ENCODE peak calls at places on chromosomes 2 and 18, in ten cellular contexts. G is left ventricle myocardium inferior; B is GM12865; P is CD8-positive, alpha-beta T cell; O is keratinocyte; A is prostate gland; M is cardiac muscle cell; U is mucosa of descending colon; X is OCI-LY7; H is dorsolateral prefrontal cortex. Q is an unnamed sample.

GRCh38 chr18:61669320-61669719 is 223.5 kb downstream of the RNF152 start:
- DNase-seq in G (no peak), B (no peak), P (no peak), O (no peak), A (no peak), M (no peak), U (no peak), X (no peak), H (no peak), Q (peak)

GRCh38 chr2:181076666-181077065 is 96.3 kb downstream of the UBE2E3 start:
- DNase-seq in G (no peak), B (no peak), P (no peak), O (no peak), A (no peak), M (no peak), U (no peak), X (no peak), H (no peak), Q (no peak)

GRCh38 chr2:171272039-171272438 is 111.3 kb upstream of the TLK1 start:
- DNase-seq in G (no peak), B (no peak), P (no peak), O (peak), A (peak), M (no peak), U (no peak), X (no peak), H (no peak), Q (peak)

GRCh38 chr2:31107588-31108300 is 30.5 kb downstream of the GALNT14 start:
- DNase-seq in G (no peak), B (no peak), P (no peak), O (no peak), A (no peak), M (peak), U (no peak), X (no peak), H (peak), Q (no peak)

GRCh38 chr18:3605562-3606443 is 155.8 kb downstream of the TGIF1 start:
- DNase-seq in G (no peak), B (no peak), P (no peak), O (no peak), A (no peak), M (no peak), U (no peak), X (no peak), H (no peak), Q (no peak)

GRCh38 chr2:109611467-109612095 is 2.2 kb downstream of the SEPTIN10 start:
- DNase-seq in G (no peak), B (peak), P (no peak), O (no peak), A (no peak), M (no peak), U (no peak), X (no peak), H (no peak), Q (peak)

GRCh38 chr2:203395858-203396257 is 67.7 kb downstream of the ABI2 start:
- DNase-seq in G (no peak), B (no peak), P (no peak), O (no peak), A (no peak), M (no peak), U (no peak), X (no peak), H (no peak), Q (no peak)

GRCh38 chr18:35755369-35755768 is 173.8 kb downstream of the GALNT1 start:
- DNase-seq in G (no peak), B (no peak), P (no peak), O (no peak), A (no peak), M (peak), U (no peak), X (no peak), H (no peak), Q (no peak)

GRCh38 chr18:59897321-59897954 is 2.4 kb upstream of the PMAIP1 start:
- DNase-seq in G (no peak), B (no peak), P (no peak), O (no peak), A (no peak), M (no peak), U (no peak), X (no peak), H (no peak), Q (no peak)

GRCh38 chr2:226911932-226912331 is 76.1 kb downstream of the RHBDD1 start:
- DNase-seq in G (no peak), B (peak), P (no peak), O (no peak), A (no peak), M (no peak), U (no peak), X (no peak), H (no peak), Q (no peak)

GRCh38 chr2:233152541-233152940 is 92.4 kb downstream of the INPP5D start:
- DNase-seq in G (peak), B (no peak), P (no peak), O (no peak), A (peak), M (peak), U (no peak), X (no peak), H (peak), Q (no peak)

GRCh38 chr2:81747481-81748070 is 1443.0 kb upstream of the LRRTM1 start:
- DNase-seq in G (no peak), B (no peak), P (no peak), O (no peak), A (no peak), M (no peak), U (no peak), X (no peak), H (no peak), Q (no peak)

GRCh38 chr18:62060820-62061219 is 126.0 kb downstream of the PIGN start:
- DNase-seq in G (no peak), B (no peak), P (no peak), O (no peak), A (no peak), M (no peak), U (no peak), X (no peak), H (no peak), Q (no peak)

GRCh38 chr2:163269375-163270021 is 430.9 kb upstream of the KCNH7 start:
- DNase-seq in G (no peak), B (no peak), P (no peak), O (no peak), A (no peak), M (no peak), U (no peak), X (no peak), H (no peak), Q (no peak)

GRCh38 chr2:100527420-100528015 is 35.3 kb upstream of the PDCL3 start:
- DNase-seq in G (no peak), B (no peak), P (no peak), O (no peak), A (no peak), M (peak), U (no peak), X (no peak), H (no peak), Q (no peak)

GRCh38 chr2:112033600-112033999 is 21.5 kb upstream of the TMEM87B start:
- DNase-seq in G (no peak), B (no peak), P (no peak), O (no peak), A (no peak), M (no peak), U (no peak), X (no peak), H (no peak), Q (no peak)

GRCh38 chr2:72613931-72614330 is 211.9 kb downstream of the EXOC6B start:
- DNase-seq in G (no peak), B (no peak), P (no peak), O (no peak), A (no peak), M (no peak), U (no peak), X (no peak), H (no peak), Q (no peak)

GRCh38 chr2:75140288-75140687 is 59.0 kb downstream of the TACR1 start:
- DNase-seq in G (no peak), B (no peak), P (no peak), O (no peak), A (no peak), M (peak), U (no peak), X (no peak), H (no peak), Q (no peak)

GRCh38 chr2:73962798-73963197 is 21.9 kb upstream of the TET3 start:
- DNase-seq in G (no peak), B (no peak), P (no peak), O (no peak), A (no peak), M (no peak), U (no peak), X (no peak), H (no peak), Q (no peak)

GRCh38 chr2:138777996-138778395 is 2.2 kb downstream of the NXPH2 start:
- DNase-seq in G (no peak), B (no peak), P (no peak), O (no peak), A (no peak), M (peak), U (no peak), X (no peak), H (no peak), Q (no peak)

GRCh38 chr2:105781274-105781673 is 36.6 kb downstream of the NCK2 start:
- DNase-seq in G (no peak), B (no peak), P (no peak), O (no peak), A (no peak), M (no peak), U (no peak), X (no peak), H (no peak), Q (no peak)

GRCh38 chr2:71615769-71616730 is 162.7 kb downstream of the DYSF start:
- DNase-seq in G (no peak), B (no peak), P (no peak), O (no peak), A (no peak), M (no peak), U (no peak), X (no peak), H (no peak), Q (no peak)

GRCh38 chr18:9366126-9366714 is 31.6 kb downstream of the TWSG1 start:
- DNase-seq in G (no peak), B (no peak), P (no peak), O (peak), A (peak), M (peak), U (no peak), X (no peak), H (no peak), Q (no peak)

GRCh38 chr2:6184532-6185302 is 492.5 kb downstream of the SOX11 start:
- DNase-seq in G (no peak), B (no peak), P (no peak), O (no peak), A (no peak), M (peak), U (no peak), X (no peak), H (no peak), Q (no peak)

GRCh38 chr2:142580691-142581090 is 296.8 kb upstream of the KYNU start:
- DNase-seq in G (no peak), B (no peak), P (no peak), O (no peak), A (no peak), M (no peak), U (no peak), X (no peak), H (no peak), Q (no peak)

GRCh38 chr2:135948141-135948540 is 37.3 kb downstream of the DARS1 start:
- DNase-seq in G (no peak), B (no peak), P (no peak), O (no peak), A (no peak), M (no peak), U (no peak), X (no peak), H (no peak), Q (no peak)

DNA sequence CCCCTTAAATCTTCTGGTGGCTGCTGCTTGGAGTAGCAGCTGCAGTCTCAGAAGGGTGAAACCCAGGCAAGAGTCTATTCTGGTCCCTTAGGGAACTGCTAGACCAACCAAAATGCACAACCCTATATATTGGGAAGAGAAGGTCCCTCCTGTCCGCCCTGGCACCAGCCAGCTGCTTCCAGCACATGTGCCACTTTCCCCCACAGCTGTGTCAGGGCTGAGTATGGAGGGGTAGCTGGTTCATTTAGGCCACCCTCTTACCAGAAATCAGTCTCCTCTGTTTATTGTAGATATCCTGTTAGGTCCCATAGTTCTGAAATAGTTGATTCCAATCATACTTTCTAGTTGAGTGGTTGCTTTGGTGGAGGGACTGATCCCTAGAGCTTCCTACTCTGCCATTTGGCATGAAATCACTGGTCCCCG is 68.9 kb downstream of the BIRC6 start:
- DNase-seq in G (no peak), B (no peak), P (no peak), O (no peak), A (no peak), M (no peak), U (no peak), X (no peak), H (no peak), Q (peak)
- H3K4me3 ChIP-seq in G (no peak), B (no peak), P (no peak), O (no peak), A (no peak), M (no peak), U (no peak), X (no peak), H (no peak), Q (peak)

DNA sequence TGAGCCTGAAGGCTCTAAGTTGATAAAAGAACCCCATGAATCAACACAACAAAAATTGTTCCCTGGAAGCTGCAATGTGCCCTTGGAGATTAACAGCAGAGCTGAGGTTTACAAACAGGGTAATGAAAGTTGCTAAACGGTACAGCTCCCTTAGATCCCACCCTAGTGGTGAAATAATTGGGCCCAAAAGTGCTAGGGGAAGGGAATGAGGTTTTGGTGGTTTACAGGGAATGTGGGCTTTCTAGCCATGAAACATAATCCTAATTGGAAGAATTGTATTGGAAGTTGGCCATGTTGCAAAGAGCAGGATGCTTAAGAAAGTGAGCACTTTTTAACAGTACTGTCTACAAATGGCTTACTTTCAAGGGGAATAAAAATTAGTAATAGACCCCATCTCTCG is 180.2 kb upstream of the SMIM21 start:
- DNase-seq in G (no peak), B (no peak), P (no peak), O (no peak), A (no peak), M (no peak), U (no peak), X (no peak), H (no peak), Q (no peak)
- TF ChIP-seq CTCF in G (no peak), B (no peak), P (no peak), O (no peak), A (no peak), M (no peak), U (no peak), X (no peak), H (no peak), Q (no peak)

GRCh38 chr2:210337159-210337558 is 22.2 kb upstream of the MYL1 start:
- DNase-seq in G (no peak), B (no peak), P (no peak), O (no peak), A (no peak), M (no peak), U (no peak), X (no peak), H (no peak), Q (no peak)
- H3K4me3 ChIP-seq in G (no peak), B (no peak), P (no peak), O (no peak), A (no peak), M (no peak), U (no peak), X (no peak), H (no peak), Q (no peak)

GRCh38 chr2:196131384-196131861 is 40.0 kb downstream of the STK17B start:
- DNase-seq in G (no peak), B (peak), P (peak), O (no peak), A (peak), M (no peak), U (no peak), X (peak), H (no peak), Q (no peak)
- TF ChIP-seq CTCF in G (peak), B (peak), P (peak), O (peak), A (peak), M (no peak), U (peak), X (peak), H (no peak), Q (peak)

DNA sequence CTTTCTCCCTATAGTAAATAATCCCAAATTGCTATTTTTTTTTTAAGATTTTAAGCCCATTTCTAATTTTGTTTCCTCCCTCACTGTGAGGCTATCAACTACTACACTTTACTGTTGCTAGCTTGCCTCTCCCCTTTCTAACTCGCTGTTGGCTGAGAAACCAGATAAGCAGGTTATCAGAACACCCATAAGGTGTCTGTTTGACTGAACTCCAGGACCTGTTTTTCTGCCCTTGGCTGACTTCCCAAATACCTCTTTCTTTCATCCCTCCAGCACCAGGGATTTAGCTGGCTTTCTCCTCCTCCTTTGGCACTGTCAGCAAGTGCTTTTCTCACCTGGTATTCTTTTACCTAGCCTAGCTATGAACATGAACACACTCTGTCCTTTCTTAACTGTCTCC is 11.1 kb downstream of the TRAK2 start:
- DNase-seq in G (no peak), B (no peak), P (no peak), O (no peak), A (peak), M (peak), U (no peak), X (no peak), H (no peak), Q (no peak)
- H3K4me3 ChIP-seq in G (no peak), B (no peak), P (no peak), O (no peak), A (no peak), M (no peak), U (no peak), X (no peak), H (no peak), Q (no peak)

GRCh38 chr2:47087051-47087450 is 68.1 kb downstream of the STPG4 start:
- DNase-seq in G (no peak), B (no peak), P (no peak), O (no peak), A (no peak), M (no peak), U (no peak), X (no peak), H (no peak), Q (no peak)

GRCh38 chr2:47086054-47086471 is 69.0 kb downstream of the STPG4 start:
- DNase-seq in G (no peak), B (no peak), P (no peak), O (no peak), A (no peak), M (no peak), U (no peak), X (no peak), H (no peak), Q (no peak)

GRCh38 chr2:47089083-47089464 is 66.0 kb downstream of the STPG4 start:
- DNase-seq in G (no peak), B (no peak), P (no peak), O (no peak), A (no peak), M (no peak), U (no peak), X (no peak), H (no peak), Q (no peak)

GRCh38 chr2:47086571-47086970 is 68.5 kb downstream of the STPG4 start:
- DNase-seq in G (no peak), B (no peak), P (no peak), O (no peak), A (no peak), M (no peak), U (no peak), X (no peak), H (no peak), Q (no peak)

GRCh38 chr2:47088371-47089082 is 66.6 kb downstream of the STPG4 start:
- DNase-seq in G (peak), B (no peak), P (no peak), O (no peak), A (no peak), M (no peak), U (no peak), X (no peak), H (no peak), Q (no peak)
- TF ChIP-seq CTCF in G (peak), B (peak), P (no peak), O (peak), A (no peak), M (peak), U (no peak), X (peak), H (no peak), Q (peak)

GRCh38 chr2:167719410-167719809 is 528.0 kb downstream of the STK39 start:
- DNase-seq in G (no peak), B (no peak), P (no peak), O (no peak), A (no peak), M (no peak), U (no peak), X (no peak), H (no peak), Q (no peak)

GRCh38 chr2:167715932-167716331 is 531.5 kb downstream of the STK39 start:
- DNase-seq in G (no peak), B (no peak), P (no peak), O (no peak), A (no peak), M (no peak), U (no peak), X (no peak), H (no peak), Q (no peak)

GRCh38 chr2:167721593-167721992 is 525.8 kb downstream of the STK39 start:
- DNase-seq in G (no peak), B (no peak), P (no peak), O (no peak), A (no peak), M (no peak), U (no peak), X (no peak), H (no peak), Q (no peak)

DNA sequence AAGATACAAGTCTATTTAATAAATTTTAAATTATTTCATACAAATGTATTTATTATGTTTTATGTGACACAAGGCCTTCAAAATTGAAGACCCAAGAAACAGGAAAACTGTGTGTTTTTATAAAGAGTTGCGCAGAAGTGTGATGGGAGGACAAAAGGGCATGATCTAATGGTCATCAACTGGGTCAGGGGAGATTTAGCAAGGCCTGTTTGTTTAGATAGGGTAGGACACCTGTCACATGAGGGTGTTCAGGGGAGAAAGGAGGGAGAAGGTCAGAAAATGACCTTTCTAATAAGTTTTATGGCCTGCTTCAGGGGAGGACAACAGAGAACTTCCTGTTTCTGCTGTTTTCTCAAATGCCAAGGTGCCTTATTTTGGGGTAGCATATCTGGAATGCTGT is 528.8 kb downstream of the STK39 start:
- DNase-seq in G (no peak), B (no peak), P (no peak), O (no peak), A (no peak), M (no peak), U (no peak), X (no peak), H (no peak), Q (no peak)
- H3K4me3 ChIP-seq in G (no peak), B (no peak), P (no peak), O (no peak), A (no peak), M (no peak), U (no peak), X (no peak), H (no peak), Q (no peak)

DNA sequence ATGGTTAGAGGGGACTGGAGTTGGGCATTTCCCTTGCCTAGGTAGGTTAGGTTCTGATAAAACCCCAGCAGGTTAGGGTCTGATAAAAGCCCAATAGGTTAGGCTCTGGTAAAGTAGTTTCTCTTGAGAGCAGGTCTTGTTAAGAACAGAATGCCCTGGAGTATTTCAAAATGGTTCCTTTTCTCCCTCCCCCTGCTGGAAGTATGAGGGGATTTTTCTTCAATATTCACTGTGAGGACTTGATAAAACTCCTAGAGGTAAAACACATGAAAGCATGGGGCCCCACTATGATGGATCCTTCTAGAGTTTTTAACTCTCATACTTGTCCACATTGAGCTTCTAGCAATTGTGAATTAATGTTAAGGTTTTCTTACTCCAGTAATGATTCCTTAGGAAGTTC is 27.6 kb downstream of the ANKAR start:
- DNase-seq in G (no peak), B (no peak), P (no peak), O (no peak), A (no peak), M (no peak), U (no peak), X (peak), H (no peak), Q (no peak)
- TF ChIP-seq CTCF in G (no peak), B (peak), P (no peak), O (no peak), A (no peak), M (peak), U (no peak), X (peak), H (no peak), Q (peak)

GRCh38 chr2:217673555-217674088 is 329.2 kb downstream of the TNS1 start:
- DNase-seq in G (no peak), B (no peak), P (no peak), O (no peak), A (no peak), M (no peak), U (no peak), X (no peak), H (no peak), Q (no peak)
- H3K4me3 ChIP-seq in G (no peak), B (no peak), P (no peak), O (no peak), A (no peak), M (no peak), U (no peak), X (no peak), H (no peak), Q (no peak)

Q was measured in AG04450.